ENCODE peak calls at places on chromosome 14, in four cellular contexts. One of them, this sample, is unnamed.

GRCh38 chr14:78788467-78789360 is 618.5 kb downstream of the NRXN3 start:
- DNase-seq in activated naive CD8-positive, alpha-beta T cell treated with anti-CD3 and anti-CD28 coated beads, Interleukin-2, amount 50 U/mL, for 24 hours: no peak
- DNase-seq in ELF-1: no peak
- DNase-seq in germinal center: no peak
- DNase-seq in this sample: no peak

GRCh38 chr14:46250113-46250703 is 401.4 kb downstream of the RPL10L start:
- DNase-seq in ELF-1: no peak
- DNase-seq in activated naive CD8-positive, alpha-beta T cell treated with anti-CD3 and anti-CD28 coated beads, Interleukin-2, amount 50 U/mL, for 24 hours: no peak
- DNase-seq in germinal center: no peak
- DNase-seq in this sample: no peak

GRCh38 chr14:97977711-97978261 is 1180.6 kb downstream of the VRK1 start:
- DNase-seq in ELF-1: peak
- DNase-seq in germinal center: no peak
- DNase-seq in activated naive CD8-positive, alpha-beta T cell treated with anti-CD3 and anti-CD28 coated beads, Interleukin-2, amount 50 U/mL, for 24 hours: peak
- DNase-seq in this sample: no peak

GRCh38 chr14:36429692-36430091 is 90.3 kb downstream of the NKX2-1 start:
- DNase-seq in activated naive CD8-positive, alpha-beta T cell treated with anti-CD3 and anti-CD28 coated beads, Interleukin-2, amount 50 U/mL, for 24 hours: no peak
- DNase-seq in ELF-1: no peak
- DNase-seq in germinal center: no peak
- DNase-seq in this sample: no peak

GRCh38 chr14:95227279-95227860 is 70.0 kb upstream of the DICER1 start:
- DNase-seq in germinal center: no peak
- DNase-seq in ELF-1: no peak
- DNase-seq in activated naive CD8-positive, alpha-beta T cell treated with anti-CD3 and anti-CD28 coated beads, Interleukin-2, amount 50 U/mL, for 24 hours: no peak
- DNase-seq in this sample: no peak

GRCh38 chr14:35332517-35333346 is 40.5 kb downstream of the PSMA6 start:
- DNase-seq in activated naive CD8-positive, alpha-beta T cell treated with anti-CD3 and anti-CD28 coated beads, Interleukin-2, amount 50 U/mL, for 24 hours: peak
- DNase-seq in ELF-1: peak
- DNase-seq in germinal center: no peak
- DNase-seq in this sample: no peak

GRCh38 chr14:34931206-34931605 is 51.6 kb upstream of the SRP54 start:
- DNase-seq in germinal center: no peak
- DNase-seq in ELF-1: no peak
- DNase-seq in activated naive CD8-positive, alpha-beta T cell treated with anti-CD3 and anti-CD28 coated beads, Interleukin-2, amount 50 U/mL, for 24 hours: no peak
- DNase-seq in this sample: peak

GRCh38 chr14:43651896-43652295 is 855.2 kb downstream of the FSCB start:
- DNase-seq in activated naive CD8-positive, alpha-beta T cell treated with anti-CD3 and anti-CD28 coated beads, Interleukin-2, amount 50 U/mL, for 24 hours: no peak
- DNase-seq in ELF-1: no peak
- DNase-seq in germinal center: no peak
- DNase-seq in this sample: no peak

GRCh38 chr14:102138935-102139247 is 806 bp upstream of the WDR20 start:
- DNase-seq in germinal center: no peak
- DNase-seq in activated naive CD8-positive, alpha-beta T cell treated with anti-CD3 and anti-CD28 coated beads, Interleukin-2, amount 50 U/mL, for 24 hours: no peak
- DNase-seq in ELF-1: no peak
- DNase-seq in this sample: no peak

GRCh38 chr14:42869681-42870080 is 1263.0 kb downstream of the LRFN5 start:
- DNase-seq in activated naive CD8-positive, alpha-beta T cell treated with anti-CD3 and anti-CD28 coated beads, Interleukin-2, amount 50 U/mL, for 24 hours: no peak
- DNase-seq in germinal center: no peak
- DNase-seq in ELF-1: no peak
- DNase-seq in this sample: no peak

GRCh38 chr14:68942281-68943035 is 36.6 kb downstream of the ACTN1 start:
- DNase-seq in ELF-1: no peak
- DNase-seq in activated naive CD8-positive, alpha-beta T cell treated with anti-CD3 and anti-CD28 coated beads, Interleukin-2, amount 50 U/mL, for 24 hours: no peak
- DNase-seq in germinal center: no peak
- DNase-seq in this sample: no peak

GRCh38 chr14:95163132-95163531 is 5.8 kb upstream of the DICER1 start:
- DNase-seq in activated naive CD8-positive, alpha-beta T cell treated with anti-CD3 and anti-CD28 coated beads, Interleukin-2, amount 50 U/mL, for 24 hours: no peak
- DNase-seq in ELF-1: no peak
- DNase-seq in germinal center: no peak
- DNase-seq in this sample: no peak

This sample was measured in B cell.